ENCODE peak calls at places on chromosome 9, in eight cellular contexts. One of them, this sample, is unnamed.

GRCh38 chr9:72633966-72634365 is 112.6 kb downstream of the TMC1 start:
- DNase-seq in heart left ventricle: no peak
- DNase-seq in transverse colon: no peak
- DNase-seq in A549: no peak
- DNase-seq in tibial nerve: no peak
- DNase-seq in breast epithelium: no peak
- DNase-seq in HCT116: peak
- DNase-seq in spleen: no peak
- DNase-seq in this sample: no peak

GRCh38 chr9:133584559-133585476 is 24.4 kb downstream of the FAM163B start:
- DNase-seq in heart left ventricle: no peak
- DNase-seq in transverse colon: peak
- DNase-seq in A549: no peak
- DNase-seq in tibial nerve: no peak
- DNase-seq in breast epithelium: no peak
- DNase-seq in HCT116: no peak
- DNase-seq in spleen: no peak
- DNase-seq in this sample: no peak

GRCh38 chr9:5500441-5501235 is 9.7 kb upstream of the PDCD1LG2 start:
- DNase-seq in heart left ventricle: peak
- DNase-seq in transverse colon: no peak
- DNase-seq in A549: no peak
- DNase-seq in tibial nerve: no peak
- DNase-seq in breast epithelium: no peak
- DNase-seq in HCT116: no peak
- DNase-seq in spleen: no peak
- DNase-seq in this sample: peak

GRCh38 chr9:126915281-126915816 is 767 bp downstream of the RALGPS1 start:
- DNase-seq in heart left ventricle: no peak
- DNase-seq in transverse colon: peak
- DNase-seq in A549: peak
- DNase-seq in tibial nerve: no peak
- DNase-seq in breast epithelium: peak
- DNase-seq in HCT116: peak
- DNase-seq in spleen: peak
- DNase-seq in this sample: no peak

GRCh38 chr9:105295986-105296385 is 51.5 kb downstream of the SLC44A1 start:
- DNase-seq in heart left ventricle: no peak
- DNase-seq in transverse colon: no peak
- DNase-seq in A549: no peak
- DNase-seq in tibial nerve: no peak
- DNase-seq in breast epithelium: no peak
- DNase-seq in HCT116: no peak
- DNase-seq in spleen: no peak
- DNase-seq in this sample: no peak

GRCh38 chr9:81546498-81546897 is 142.8 kb downstream of the TLE1 start:
- DNase-seq in heart left ventricle: no peak
- DNase-seq in transverse colon: no peak
- DNase-seq in A549: no peak
- DNase-seq in tibial nerve: no peak
- DNase-seq in breast epithelium: no peak
- DNase-seq in HCT116: no peak
- DNase-seq in spleen: no peak
- DNase-seq in this sample: no peak

GRCh38 chr9:36837431-36838405 is 196.3 kb downstream of the PAX5 start:
- DNase-seq in heart left ventricle: no peak
- DNase-seq in transverse colon: no peak
- DNase-seq in A549: no peak
- DNase-seq in tibial nerve: no peak
- DNase-seq in breast epithelium: no peak
- DNase-seq in HCT116: no peak
- DNase-seq in spleen: no peak
- DNase-seq in this sample: no peak

GRCh38 chr9:17859228-17859627 is 280.4 kb downstream of the SH3GL2 start:
- DNase-seq in heart left ventricle: no peak
- DNase-seq in transverse colon: no peak
- DNase-seq in A549: no peak
- DNase-seq in tibial nerve: no peak
- DNase-seq in breast epithelium: no peak
- DNase-seq in HCT116: no peak
- DNase-seq in spleen: no peak
- DNase-seq in this sample: no peak

GRCh38 chr9:124228516-124228915 is 29.2 kb upstream of the NEK6 start:
- DNase-seq in heart left ventricle: no peak
- DNase-seq in transverse colon: no peak
- DNase-seq in A549: no peak
- DNase-seq in tibial nerve: no peak
- DNase-seq in breast epithelium: peak
- DNase-seq in HCT116: no peak
- DNase-seq in spleen: no peak
- DNase-seq in this sample: no peak

GRCh38 chr9:116234091-116234490 is 80.5 kb downstream of the PAPPA start:
- DNase-seq in heart left ventricle: no peak
- DNase-seq in transverse colon: no peak
- DNase-seq in A549: peak
- DNase-seq in tibial nerve: no peak
- DNase-seq in breast epithelium: no peak
- DNase-seq in HCT116: no peak
- DNase-seq in spleen: no peak
- DNase-seq in this sample: no peak

GRCh38 chr9:123756484-123757106 is 173.3 kb downstream of the DENND1A start:
- DNase-seq in heart left ventricle: no peak
- DNase-seq in transverse colon: no peak
- DNase-seq in A549: no peak
- DNase-seq in tibial nerve: no peak
- DNase-seq in breast epithelium: no peak
- DNase-seq in HCT116: no peak
- DNase-seq in spleen: no peak
- DNase-seq in this sample: no peak

GRCh38 chr9:89923961-89924504 is 319.2 kb downstream of the GADD45G start:
- DNase-seq in heart left ventricle: no peak
- DNase-seq in transverse colon: no peak
- DNase-seq in A549: no peak
- DNase-seq in tibial nerve: no peak
- DNase-seq in breast epithelium: no peak
- DNase-seq in HCT116: no peak
- DNase-seq in spleen: no peak
- DNase-seq in this sample: peak

GRCh38 chr9:126722922-126723806 is 81.7 kb upstream of the ZBTB43 start:
- DNase-seq in heart left ventricle: peak
- DNase-seq in transverse colon: peak
- DNase-seq in A549: no peak
- DNase-seq in tibial nerve: peak
- DNase-seq in breast epithelium: no peak
- DNase-seq in HCT116: no peak
- DNase-seq in spleen: peak
- DNase-seq in this sample: peak

GRCh38 chr9:91193658-91194391 is 167.9 kb downstream of the AUH start:
- DNase-seq in heart left ventricle: peak
- DNase-seq in transverse colon: peak
- DNase-seq in A549: peak
- DNase-seq in tibial nerve: peak
- DNase-seq in breast epithelium: peak
- DNase-seq in HCT116: peak
- DNase-seq in spleen: peak
- DNase-seq in this sample: peak

GRCh38 chr9:89038354-89039091 is 47.3 kb downstream of the S1PR3 start:
- DNase-seq in heart left ventricle: no peak
- DNase-seq in transverse colon: no peak
- DNase-seq in A549: no peak
- DNase-seq in tibial nerve: peak
- DNase-seq in breast epithelium: no peak
- DNase-seq in HCT116: no peak
- DNase-seq in spleen: no peak
- DNase-seq in this sample: no peak

GRCh38 chr9:116303270-116303904 is 149.8 kb downstream of the PAPPA start:
- DNase-seq in heart left ventricle: no peak
- DNase-seq in transverse colon: no peak
- DNase-seq in A549: no peak
- DNase-seq in tibial nerve: no peak
- DNase-seq in breast epithelium: no peak
- DNase-seq in HCT116: no peak
- DNase-seq in spleen: no peak
- DNase-seq in this sample: no peak

DNA sequence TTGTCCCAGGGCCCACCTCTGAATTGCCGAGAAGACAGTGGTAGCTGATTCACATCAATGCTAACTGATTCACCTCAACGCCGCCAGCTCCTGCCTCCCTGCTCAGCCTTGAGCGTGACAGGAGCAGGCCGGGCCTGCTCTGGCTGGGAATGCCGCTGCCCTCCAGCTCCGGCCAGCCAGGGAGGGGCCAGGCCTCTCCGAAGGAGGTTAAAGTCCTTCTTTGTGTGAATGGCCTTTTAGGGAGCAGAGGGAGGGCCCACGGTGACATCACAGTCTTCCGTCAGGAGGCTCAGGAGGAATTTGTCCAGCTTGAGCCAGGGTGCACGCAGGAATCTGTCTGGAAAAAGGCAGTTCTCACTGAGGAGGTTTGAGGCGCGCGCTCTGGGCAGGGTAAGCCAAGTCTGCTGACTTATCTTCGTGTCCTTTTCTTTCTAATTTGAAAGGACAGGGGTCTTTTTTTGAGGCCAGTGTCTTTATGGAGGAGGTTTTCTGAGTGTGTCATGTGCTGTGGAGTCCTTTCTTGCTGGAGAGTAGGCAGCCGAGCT is 82.7 kb downstream of the C9orf152 start:
- DNase-seq in heart left ventricle: peak
- DNase-seq in transverse colon: peak
- DNase-seq in A549: peak
- DNase-seq in tibial nerve: peak
- DNase-seq in breast epithelium: peak
- DNase-seq in HCT116: no peak
- DNase-seq in spleen: peak
- DNase-seq in this sample: peak
- TF ChIP-seq POLR2A in heart left ventricle: peak
- TF ChIP-seq POLR2A in transverse colon: peak
- TF ChIP-seq POLR2A in A549: peak
- TF ChIP-seq POLR2A in tibial nerve: peak
- TF ChIP-seq POLR2A in breast epithelium: peak
- TF ChIP-seq POLR2A in HCT116: no peak
- TF ChIP-seq POLR2A in spleen: peak
- TF ChIP-seq POLR2A in this sample: no peak

GRCh38 chr9:136764301-136764891 is at the start of gene LCN15:
- DNase-seq in heart left ventricle: no peak
- DNase-seq in transverse colon: no peak
- DNase-seq in A549: no peak
- DNase-seq in tibial nerve: no peak
- DNase-seq in breast epithelium: no peak
- DNase-seq in HCT116: no peak
- DNase-seq in spleen: no peak
- DNase-seq in this sample: no peak

GRCh38 chr9:136761545-136761981 is 2.8 kb downstream of the LCN15 start:
- DNase-seq in heart left ventricle: no peak
- DNase-seq in transverse colon: no peak
- DNase-seq in A549: no peak
- DNase-seq in tibial nerve: no peak
- DNase-seq in breast epithelium: no peak
- DNase-seq in HCT116: no peak
- DNase-seq in spleen: no peak
- DNase-seq in this sample: no peak

GRCh38 chr9:136763649-136764035 is 676 bp downstream of the LCN15 start:
- DNase-seq in heart left ventricle: no peak
- DNase-seq in transverse colon: no peak
- DNase-seq in A549: no peak
- DNase-seq in tibial nerve: no peak
- DNase-seq in breast epithelium: no peak
- DNase-seq in HCT116: no peak
- DNase-seq in spleen: no peak
- DNase-seq in this sample: no peak

GRCh38 chr9:136762221-136762691 is 2.1 kb downstream of the LCN15 start:
- DNase-seq in heart left ventricle: no peak
- DNase-seq in transverse colon: no peak
- DNase-seq in A549: no peak
- DNase-seq in tibial nerve: no peak
- DNase-seq in breast epithelium: no peak
- DNase-seq in HCT116: no peak
- DNase-seq in spleen: no peak
- DNase-seq in this sample: no peak

GRCh38 chr9:136762915-136763648 is 1.2 kb downstream of the LCN15 start:
- DNase-seq in heart left ventricle: peak
- DNase-seq in transverse colon: peak
- DNase-seq in A549: peak
- DNase-seq in tibial nerve: no peak
- DNase-seq in breast epithelium: no peak
- DNase-seq in HCT116: peak
- DNase-seq in spleen: no peak
- DNase-seq in this sample: no peak
- H3K4me3 ChIP-seq in heart left ventricle: no peak
- H3K4me3 ChIP-seq in transverse colon: no peak
- H3K4me3 ChIP-seq in A549: no peak
- H3K4me3 ChIP-seq in tibial nerve: no peak
- H3K4me3 ChIP-seq in breast epithelium: no peak
- H3K4me3 ChIP-seq in HCT116: no peak
- H3K4me3 ChIP-seq in spleen: no peak
- H3K4me3 ChIP-seq in this sample: no peak

DNA sequence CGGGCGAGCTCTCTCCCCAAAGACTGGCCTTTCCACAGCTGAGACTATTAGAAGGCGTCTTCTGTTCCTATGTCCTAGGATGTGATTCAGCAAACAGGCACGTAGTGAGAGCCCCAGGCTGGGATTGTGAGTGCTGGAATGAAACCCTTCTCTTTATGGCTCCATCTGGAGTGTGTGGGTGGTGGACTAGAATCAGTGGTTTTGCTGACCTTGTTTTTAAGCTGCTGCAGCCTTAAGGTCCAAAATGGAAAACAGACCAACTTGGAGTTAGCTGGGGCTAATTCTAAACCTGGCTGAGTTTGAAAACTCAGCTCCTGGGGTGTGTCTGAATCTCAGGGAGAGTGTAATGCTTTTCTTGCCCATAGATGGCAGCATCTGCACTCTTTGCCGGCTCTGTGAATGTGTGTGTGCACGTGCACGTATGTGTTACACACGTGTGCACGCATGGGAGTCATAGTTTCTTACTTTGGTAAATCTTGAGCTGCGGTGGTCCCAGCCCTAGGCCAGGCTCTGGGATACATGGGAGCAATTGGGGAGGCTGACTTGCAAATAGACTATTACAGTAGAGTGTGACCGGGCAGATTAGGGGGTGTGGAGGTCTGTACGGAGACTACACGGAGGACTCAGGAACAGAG is 10.7 kb downstream of the GSN start:
- DNase-seq in heart left ventricle: peak
- DNase-seq in transverse colon: peak
- DNase-seq in A549: no peak
- DNase-seq in tibial nerve: peak
- DNase-seq in breast epithelium: no peak
- DNase-seq in HCT116: peak
- DNase-seq in spleen: no peak
- DNase-seq in this sample: peak
- TF ChIP-seq CTCF in heart left ventricle: peak
- TF ChIP-seq CTCF in transverse colon: peak
- TF ChIP-seq CTCF in A549: peak
- TF ChIP-seq CTCF in tibial nerve: peak
- TF ChIP-seq CTCF in breast epithelium: peak
- TF ChIP-seq CTCF in HCT116: peak
- TF ChIP-seq CTCF in spleen: peak
- TF ChIP-seq CTCF in this sample: peak

GRCh38 chr9:128685636-128686489 is 3.2 kb upstream of the SET start:
- DNase-seq in heart left ventricle: no peak
- DNase-seq in transverse colon: peak
- DNase-seq in A549: no peak
- DNase-seq in tibial nerve: no peak
- DNase-seq in breast epithelium: no peak
- DNase-seq in HCT116: no peak
- DNase-seq in spleen: peak
- DNase-seq in this sample: no peak
- TF ChIP-seq POLR2A in heart left ventricle: no peak
- TF ChIP-seq POLR2A in transverse colon: peak
- TF ChIP-seq POLR2A in A549: no peak
- TF ChIP-seq POLR2A in tibial nerve: no peak
- TF ChIP-seq POLR2A in breast epithelium: no peak
- TF ChIP-seq POLR2A in HCT116: no peak
- TF ChIP-seq POLR2A in spleen: no peak
- TF ChIP-seq POLR2A in this sample: no peak